ENCODE peak calls at places on chromosome 22, in ten cellular contexts. One of them, this sample, is unnamed.

GRCh38 chr22:27329966-27330645 is 471.4 kb downstream of the MN1 start:
- DNase-seq in upper lobe of left lung: no peak
- DNase-seq in AG10803: no peak
- DNase-seq in epithelial cell of esophagus: no peak
- DNase-seq in dorsolateral prefrontal cortex: no peak
- DNase-seq in GM23338: no peak
- DNase-seq in AG09309: no peak
- DNase-seq in pancreas: no peak
- DNase-seq in mucosa of descending colon: no peak
- DNase-seq in lung: no peak
- DNase-seq in this sample: no peak

GRCh38 chr22:43980996-43981395 is 25.8 kb downstream of the SAMM50 start:
- DNase-seq in upper lobe of left lung: peak
- DNase-seq in AG10803: no peak
- DNase-seq in epithelial cell of esophagus: no peak
- DNase-seq in dorsolateral prefrontal cortex: no peak
- DNase-seq in GM23338: no peak
- DNase-seq in AG09309: no peak
- DNase-seq in pancreas: no peak
- DNase-seq in mucosa of descending colon: no peak
- DNase-seq in lung: no peak
- DNase-seq in this sample: no peak

GRCh38 chr22:24302591-24302990 is 32.0 kb downstream of the SPECC1L start:
- DNase-seq in upper lobe of left lung: no peak
- DNase-seq in AG10803: no peak
- DNase-seq in epithelial cell of esophagus: no peak
- DNase-seq in dorsolateral prefrontal cortex: no peak
- DNase-seq in GM23338: no peak
- DNase-seq in AG09309: no peak
- DNase-seq in pancreas: no peak
- DNase-seq in mucosa of descending colon: no peak
- DNase-seq in lung: no peak
- DNase-seq in this sample: no peak

GRCh38 chr22:41094036-41094435 is 1.6 kb downstream of the EP300 start:
- DNase-seq in upper lobe of left lung: no peak
- DNase-seq in AG10803: peak
- DNase-seq in epithelial cell of esophagus: peak
- DNase-seq in dorsolateral prefrontal cortex: no peak
- DNase-seq in GM23338: peak
- DNase-seq in AG09309: no peak
- DNase-seq in pancreas: no peak
- DNase-seq in mucosa of descending colon: no peak
- DNase-seq in lung: no peak
- DNase-seq in this sample: peak

GRCh38 chr22:21791635-21792625 is 56.3 kb upstream of the YPEL1 start:
- DNase-seq in upper lobe of left lung: no peak
- DNase-seq in AG10803: no peak
- DNase-seq in epithelial cell of esophagus: peak
- DNase-seq in dorsolateral prefrontal cortex: no peak
- DNase-seq in GM23338: no peak
- DNase-seq in AG09309: no peak
- DNase-seq in pancreas: no peak
- DNase-seq in mucosa of descending colon: no peak
- DNase-seq in lung: no peak
- DNase-seq in this sample: peak

GRCh38 chr22:28232231-28232630 is 313.2 kb upstream of the PITPNB start:
- DNase-seq in upper lobe of left lung: no peak
- DNase-seq in AG10803: no peak
- DNase-seq in epithelial cell of esophagus: no peak
- DNase-seq in dorsolateral prefrontal cortex: no peak
- DNase-seq in GM23338: peak
- DNase-seq in AG09309: no peak
- DNase-seq in pancreas: no peak
- DNase-seq in mucosa of descending colon: no peak
- DNase-seq in lung: no peak
- DNase-seq in this sample: no peak

GRCh38 chr22:24391836-24392217 is 35.6 kb upstream of the ADORA2A start:
- DNase-seq in upper lobe of left lung: no peak
- DNase-seq in AG10803: peak
- DNase-seq in epithelial cell of esophagus: peak
- DNase-seq in dorsolateral prefrontal cortex: no peak
- DNase-seq in GM23338: no peak
- DNase-seq in AG09309: peak
- DNase-seq in pancreas: no peak
- DNase-seq in mucosa of descending colon: no peak
- DNase-seq in lung: no peak
- DNase-seq in this sample: peak

GRCh38 chr22:43391306-43391705 is 20.5 kb upstream of the MPPED1 start:
- DNase-seq in upper lobe of left lung: no peak
- DNase-seq in AG10803: no peak
- DNase-seq in epithelial cell of esophagus: no peak
- DNase-seq in dorsolateral prefrontal cortex: no peak
- DNase-seq in GM23338: no peak
- DNase-seq in AG09309: no peak
- DNase-seq in pancreas: peak
- DNase-seq in mucosa of descending colon: no peak
- DNase-seq in lung: no peak
- DNase-seq in this sample: no peak

GRCh38 chr22:33984741-33985287 is 64.5 kb upstream of the LARGE1 start:
- DNase-seq in upper lobe of left lung: no peak
- DNase-seq in AG10803: no peak
- DNase-seq in epithelial cell of esophagus: no peak
- DNase-seq in dorsolateral prefrontal cortex: no peak
- DNase-seq in GM23338: no peak
- DNase-seq in AG09309: no peak
- DNase-seq in pancreas: no peak
- DNase-seq in mucosa of descending colon: no peak
- DNase-seq in lung: no peak
- DNase-seq in this sample: no peak

GRCh38 chr22:29625090-29625825 is 21.8 kb downstream of the NF2 start:
- DNase-seq in upper lobe of left lung: no peak
- DNase-seq in AG10803: peak
- DNase-seq in epithelial cell of esophagus: peak
- DNase-seq in dorsolateral prefrontal cortex: peak
- DNase-seq in GM23338: peak
- DNase-seq in AG09309: peak
- DNase-seq in pancreas: no peak
- DNase-seq in mucosa of descending colon: no peak
- DNase-seq in lung: peak
- DNase-seq in this sample: peak

GRCh38 chr22:22856364-22856763 is 31.3 kb upstream of the IGLL5 start:
- DNase-seq in upper lobe of left lung: peak
- DNase-seq in AG10803: no peak
- DNase-seq in epithelial cell of esophagus: no peak
- DNase-seq in dorsolateral prefrontal cortex: no peak
- DNase-seq in GM23338: peak
- DNase-seq in AG09309: no peak
- DNase-seq in pancreas: no peak
- DNase-seq in mucosa of descending colon: no peak
- DNase-seq in lung: no peak
- DNase-seq in this sample: no peak

GRCh38 chr22:46682011-46682731 is 55.9 kb downstream of the CERK start:
- DNase-seq in upper lobe of left lung: peak
- DNase-seq in AG10803: no peak
- DNase-seq in epithelial cell of esophagus: no peak
- DNase-seq in dorsolateral prefrontal cortex: no peak
- DNase-seq in GM23338: no peak
- DNase-seq in AG09309: no peak
- DNase-seq in pancreas: no peak
- DNase-seq in mucosa of descending colon: no peak
- DNase-seq in lung: no peak
- DNase-seq in this sample: no peak

GRCh38 chr22:46678785-46679700 is 58.9 kb downstream of the GRAMD4 start:
- DNase-seq in upper lobe of left lung: peak
- DNase-seq in AG10803: peak
- DNase-seq in epithelial cell of esophagus: no peak
- DNase-seq in dorsolateral prefrontal cortex: no peak
- DNase-seq in GM23338: no peak
- DNase-seq in AG09309: no peak
- DNase-seq in pancreas: no peak
- DNase-seq in mucosa of descending colon: no peak
- DNase-seq in lung: no peak
- DNase-seq in this sample: no peak

GRCh38 chr22:46678003-46678657 is 57.9 kb downstream of the GRAMD4 start:
- DNase-seq in upper lobe of left lung: peak
- DNase-seq in AG10803: no peak
- DNase-seq in epithelial cell of esophagus: no peak
- DNase-seq in dorsolateral prefrontal cortex: no peak
- DNase-seq in GM23338: no peak
- DNase-seq in AG09309: no peak
- DNase-seq in pancreas: no peak
- DNase-seq in mucosa of descending colon: no peak
- DNase-seq in lung: no peak
- DNase-seq in this sample: no peak

GRCh38 chr22:46679711-46680269 is 58.3 kb downstream of the CERK start:
- DNase-seq in upper lobe of left lung: peak
- DNase-seq in AG10803: no peak
- DNase-seq in epithelial cell of esophagus: no peak
- DNase-seq in dorsolateral prefrontal cortex: no peak
- DNase-seq in GM23338: no peak
- DNase-seq in AG09309: no peak
- DNase-seq in pancreas: no peak
- DNase-seq in mucosa of descending colon: no peak
- DNase-seq in lung: no peak
- DNase-seq in this sample: no peak

DNA sequence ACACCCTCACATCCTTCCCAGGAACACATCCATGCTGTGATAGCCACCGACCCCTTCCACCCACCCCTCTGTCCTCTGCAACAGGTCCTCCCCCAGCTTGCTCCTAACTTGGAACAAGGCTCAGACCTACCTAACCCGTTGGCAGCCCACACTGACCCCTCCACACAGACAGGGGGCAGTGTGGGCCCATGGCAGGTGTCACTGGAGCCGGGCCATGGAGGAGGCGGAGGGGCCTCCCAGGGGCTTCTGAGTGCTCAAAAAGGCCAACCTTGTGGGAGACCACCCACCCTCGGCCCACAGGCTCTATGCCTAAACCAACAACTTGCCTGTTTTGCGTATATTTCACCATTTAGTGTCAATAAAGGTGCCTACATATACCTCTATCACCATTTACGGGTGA is 57.0 kb downstream of the CERK start:
- DNase-seq in upper lobe of left lung: peak
- DNase-seq in AG10803: no peak
- DNase-seq in epithelial cell of esophagus: no peak
- DNase-seq in dorsolateral prefrontal cortex: no peak
- DNase-seq in GM23338: peak
- DNase-seq in AG09309: no peak
- DNase-seq in pancreas: no peak
- DNase-seq in mucosa of descending colon: no peak
- DNase-seq in lung: no peak
- DNase-seq in this sample: no peak
- TF ChIP-seq CTCF in upper lobe of left lung: no peak
- TF ChIP-seq CTCF in AG10803: no peak
- TF ChIP-seq CTCF in epithelial cell of esophagus: peak
- TF ChIP-seq CTCF in dorsolateral prefrontal cortex: no peak
- TF ChIP-seq CTCF in GM23338: peak
- TF ChIP-seq CTCF in AG09309: no peak
- TF ChIP-seq CTCF in pancreas: peak
- TF ChIP-seq CTCF in mucosa of descending colon: peak
- TF ChIP-seq CTCF in lung: no peak
- TF ChIP-seq CTCF in this sample: peak

DNA sequence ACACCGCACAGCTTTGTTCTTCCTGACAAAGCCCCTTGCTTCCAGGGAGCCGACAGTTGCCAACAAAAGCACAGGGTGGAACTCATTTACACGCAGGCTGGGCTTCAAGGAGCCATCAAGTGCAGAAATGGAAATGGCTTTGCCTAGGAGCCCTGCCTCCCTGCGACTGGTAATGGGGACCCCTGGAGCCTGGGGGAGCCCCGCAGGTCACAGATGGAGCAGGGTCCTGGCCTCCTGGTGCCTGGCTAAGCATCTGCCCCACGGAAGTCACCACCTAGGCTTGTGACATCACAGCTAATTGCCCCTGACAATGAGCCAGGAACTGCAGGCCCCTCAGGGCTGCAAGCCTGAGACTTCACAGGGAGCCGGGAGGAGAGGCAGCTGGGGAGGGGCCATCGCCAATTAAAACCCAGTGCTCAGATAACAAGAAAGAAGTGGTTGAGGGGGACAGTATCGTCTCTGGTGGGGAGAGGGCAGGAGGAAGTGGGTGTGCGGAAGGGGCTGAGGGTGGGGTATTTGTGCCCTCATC is 66.8 kb downstream of the NFAM1 start:
- DNase-seq in upper lobe of left lung: no peak
- DNase-seq in AG10803: no peak
- DNase-seq in epithelial cell of esophagus: no peak
- DNase-seq in dorsolateral prefrontal cortex: no peak
- DNase-seq in GM23338: peak
- DNase-seq in AG09309: no peak
- DNase-seq in pancreas: no peak
- DNase-seq in mucosa of descending colon: no peak
- DNase-seq in lung: no peak
- DNase-seq in this sample: no peak
- H3K4me3 ChIP-seq in upper lobe of left lung: no peak
- H3K4me3 ChIP-seq in AG10803: no peak
- H3K4me3 ChIP-seq in epithelial cell of esophagus: no peak
- H3K4me3 ChIP-seq in dorsolateral prefrontal cortex: no peak
- H3K4me3 ChIP-seq in GM23338: peak
- H3K4me3 ChIP-seq in AG09309: no peak
- H3K4me3 ChIP-seq in pancreas: no peak
- H3K4me3 ChIP-seq in mucosa of descending colon: no peak
- H3K4me3 ChIP-seq in lung: no peak
- H3K4me3 ChIP-seq in this sample: no peak

GRCh38 chr22:32119568-32120235 is 39.4 kb downstream of the C22orf42 start:
- DNase-seq in upper lobe of left lung: peak
- DNase-seq in AG10803: no peak
- DNase-seq in epithelial cell of esophagus: no peak
- DNase-seq in dorsolateral prefrontal cortex: no peak
- DNase-seq in GM23338: peak
- DNase-seq in AG09309: no peak
- DNase-seq in pancreas: no peak
- DNase-seq in mucosa of descending colon: no peak
- DNase-seq in lung: no peak
- DNase-seq in this sample: no peak
- TF ChIP-seq CTCF in upper lobe of left lung: no peak
- TF ChIP-seq CTCF in AG10803: no peak
- TF ChIP-seq CTCF in epithelial cell of esophagus: no peak
- TF ChIP-seq CTCF in dorsolateral prefrontal cortex: no peak
- TF ChIP-seq CTCF in GM23338: peak
- TF ChIP-seq CTCF in AG09309: peak
- TF ChIP-seq CTCF in pancreas: no peak
- TF ChIP-seq CTCF in mucosa of descending colon: no peak
- TF ChIP-seq CTCF in lung: no peak
- TF ChIP-seq CTCF in this sample: no peak

DNA sequence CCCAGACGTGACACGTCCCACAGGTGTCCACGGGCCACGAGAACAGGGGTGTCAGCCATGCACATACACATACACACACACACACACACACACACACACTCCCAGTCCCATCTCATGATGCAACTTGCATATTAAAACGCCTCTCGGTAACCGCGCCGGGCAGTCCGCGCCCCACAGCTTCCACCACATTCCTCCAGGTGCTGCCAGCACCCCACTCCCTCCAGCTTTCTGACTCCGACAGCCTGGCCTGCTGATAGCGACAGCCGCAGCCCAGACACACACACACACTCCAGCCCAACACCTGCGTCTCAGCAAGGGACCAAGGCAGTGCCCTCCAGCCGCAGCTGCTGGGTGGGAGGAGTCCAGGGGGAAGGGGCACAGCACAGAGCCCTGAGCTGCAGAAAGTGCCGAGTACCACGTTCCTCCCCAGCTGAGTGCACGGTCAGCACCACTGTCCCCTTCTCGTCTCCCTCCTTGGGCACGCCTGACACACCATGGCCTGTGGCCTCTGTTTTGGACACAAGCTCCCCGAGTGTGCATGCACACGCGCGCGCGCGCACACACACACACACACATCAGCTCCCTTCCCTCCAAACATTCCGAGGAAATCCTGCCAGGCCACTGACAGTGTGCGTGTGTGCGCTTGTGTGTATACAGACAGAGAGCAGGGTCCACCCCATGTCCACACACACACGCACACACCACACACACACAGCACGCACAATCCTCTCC is 1.3 kb downstream of the ELFN2 start:
- DNase-seq in upper lobe of left lung: peak
- DNase-seq in AG10803: peak
- DNase-seq in epithelial cell of esophagus: peak
- DNase-seq in dorsolateral prefrontal cortex: no peak
- DNase-seq in GM23338: peak
- DNase-seq in AG09309: peak
- DNase-seq in pancreas: no peak
- DNase-seq in mucosa of descending colon: no peak
- DNase-seq in lung: no peak
- DNase-seq in this sample: no peak
- H3K4me3 ChIP-seq in upper lobe of left lung: peak
- H3K4me3 ChIP-seq in AG10803: peak
- H3K4me3 ChIP-seq in epithelial cell of esophagus: peak
- H3K4me3 ChIP-seq in dorsolateral prefrontal cortex: peak
- H3K4me3 ChIP-seq in GM23338: peak
- H3K4me3 ChIP-seq in AG09309: peak
- H3K4me3 ChIP-seq in pancreas: no peak
- H3K4me3 ChIP-seq in mucosa of descending colon: no peak
- H3K4me3 ChIP-seq in lung: no peak
- H3K4me3 ChIP-seq in this sample: no peak